ENCODE peak calls at places on chromosomes 3 and 15, in eight cellular contexts. N is left cardiac atrium; Q is effector CD4-positive, alpha-beta T cell; R is MM.1S; D is lung; U is skeletal muscle cell; G is mucosa of descending colon; O is MCF 10A. Y is an unnamed sample.

GRCh38 chr3:194364652-194365434 is 4.7 kb downstream of the LRRC15 start:
- DNase-seq in G (peak), O (peak), D (peak), Q (no peak), U (no peak), R (no peak), N (peak), Y (no peak)

GRCh38 chr15:96807361-96807760 is 476.9 kb downstream of the NR2F2 start:
- DNase-seq in G (no peak), D (no peak), O (no peak), Q (no peak), R (no peak), N (no peak), U (no peak), Y (no peak)

GRCh38 chr3:1007890-1008289 is 84.9 kb upstream of the CNTN6 start:
- DNase-seq in U (peak), Q (no peak), N (no peak), D (no peak), O (no peak), R (no peak), G (no peak), Y (no peak)

GRCh38 chr3:147669076-147669475 is 259.9 kb downstream of the ZIC1 start:
- DNase-seq in N (no peak), G (no peak), O (no peak), U (no peak), R (no peak), D (no peak), Q (no peak), Y (no peak)

GRCh38 chr3:115436767-115437301 is 186.5 kb upstream of the GAP43 start:
- DNase-seq in N (no peak), O (peak), R (no peak), G (no peak), D (no peak), Q (no peak), U (peak), Y (no peak)

GRCh38 chr3:23442598-23443383 is 239.7 kb downstream of the UBE2E2 start:
- DNase-seq in O (no peak), D (no peak), U (peak), Q (no peak), R (peak), G (no peak), N (no peak), Y (no peak)

GRCh38 chr3:104005815-104006214 is 1360.9 kb upstream of the ALCAM start:
- DNase-seq in R (no peak), G (no peak), U (no peak), O (no peak), N (no peak), Q (no peak), D (no peak), Y (no peak)

GRCh38 chr3:113136071-113136470 is 75.3 kb upstream of the BOC start:
- DNase-seq in U (no peak), R (peak), D (no peak), O (peak), G (no peak), N (no peak), Q (no peak), Y (no peak)

GRCh38 chr15:81024265-81024875 is 23.6 kb downstream of the TLNRD1 start:
- DNase-seq in D (no peak), R (no peak), U (no peak), O (no peak), N (no peak), Q (no peak), G (no peak), Y (no peak)

GRCh38 chr15:94584833-94585244 is 353.5 kb downstream of the MCTP2 start:
- DNase-seq in G (no peak), N (peak), U (no peak), D (no peak), R (peak), Q (no peak), O (no peak), Y (no peak)

GRCh38 chr15:63573533-63573932 is 23.7 kb upstream of the FBXL22 start:
- DNase-seq in O (no peak), R (no peak), N (no peak), Q (no peak), U (no peak), D (no peak), G (no peak), Y (no peak)

GRCh38 chr3:43023766-43024165 is 44.7 kb downstream of the GASK1A start:
- DNase-seq in Q (no peak), O (no peak), D (no peak), N (no peak), U (no peak), R (peak), G (no peak), Y (no peak)

GRCh38 chr15:90987561-90988141 is 6.7 kb downstream of the PRC1 start:
- DNase-seq in G (no peak), Q (no peak), N (no peak), U (no peak), D (no peak), O (no peak), R (no peak), Y (no peak)

GRCh38 chr3:143901105-143901504 is 52.8 kb upstream of the SLC9A9 start:
- DNase-seq in U (peak), R (no peak), Q (no peak), N (no peak), G (no peak), O (peak), D (no peak), Y (no peak)

GRCh38 chr3:140207541-140207940 is 272.6 kb downstream of the CLSTN2 start:
- DNase-seq in U (no peak), Q (no peak), R (no peak), D (no peak), N (no peak), O (no peak), G (no peak), Y (no peak)

GRCh38 chr3:66912306-66912705 is 85.8 kb upstream of the KBTBD8 start:
- DNase-seq in R (no peak), G (no peak), D (no peak), O (no peak), N (no peak), Q (no peak), U (no peak), Y (no peak)

GRCh38 chr3:151404316-151404715 is 19.8 kb upstream of the P2RY12 start:
- DNase-seq in U (peak), Q (no peak), O (no peak), R (no peak), N (no peak), G (no peak), D (no peak), Y (no peak)

GRCh38 chr3:52297242-52298146 is 9.9 kb downstream of the GLYCTK start:
- DNase-seq in D (no peak), U (no peak), O (no peak), R (no peak), G (no peak), N (no peak), Q (no peak), Y (no peak)

GRCh38 chr15:55969582-55969981 is 23.8 kb downstream of the NEDD4 start:
- DNase-seq in U (no peak), Q (no peak), O (peak), N (no peak), G (no peak), D (peak), R (no peak), Y (no peak)

GRCh38 chr3:185517387-185517786 is 18.6 kb upstream of the TMEM41A start:
- DNase-seq in O (no peak), G (no peak), Q (no peak), N (no peak), R (no peak), D (no peak), U (no peak), Y (no peak)

GRCh38 chr3:43477600-43477999 is 144.2 kb downstream of the ANO10 start:
- DNase-seq in Q (peak), R (no peak), G (no peak), O (no peak), N (peak), D (no peak), U (no peak), Y (no peak)

GRCh38 chr15:90895571-90896117 is 7.5 kb upstream of the MAN2A2 start:
- DNase-seq in G (no peak), O (no peak), N (no peak), D (no peak), U (no peak), Q (no peak), R (no peak), Y (no peak)

GRCh38 chr15:45021331-45021730 is 1.7 kb upstream of the SORD start:
- DNase-seq in Q (no peak), G (no peak), O (peak), N (no peak), U (no peak), R (no peak), D (no peak), Y (no peak)

GRCh38 chr3:150449169-150449721 is 41.1 kb downstream of the TSC22D2 start:
- DNase-seq in Q (no peak), U (peak), N (no peak), D (no peak), R (no peak), O (peak), G (no peak), Y (no peak)

GRCh38 chr3:149448331-149448831 is 26.1 kb upstream of the TM4SF4 start:
- DNase-seq in Q (no peak), R (no peak), O (peak), D (no peak), N (no peak), G (no peak), U (peak), Y (no peak)

GRCh38 chr15:74725845-74726773 is 781 bp upstream of the CYP1A1 start:
- DNase-seq in Q (peak), G (peak), N (peak), R (peak), D (no peak), U (no peak), O (peak), Y (peak)

GRCh38 chr3:2944628-2945027 is 165.5 kb downstream of the IL5RA start:
- DNase-seq in O (no peak), Q (no peak), R (peak), D (no peak), U (no peak), N (no peak), G (no peak), Y (no peak)

GRCh38 chr3:58591496-58592133 is 14.4 kb upstream of the FAM107A start:
- DNase-seq in N (no peak), U (no peak), D (no peak), Q (no peak), O (no peak), G (no peak), R (no peak), Y (no peak)

GRCh38 chr15:32979710-32980109 is 214.8 kb downstream of the FMN1 start:
- DNase-seq in N (no peak), U (peak), O (no peak), G (no peak), Q (no peak), R (no peak), D (no peak), Y (no peak)

GRCh38 chr3:131020122-131020693 is 6.4 kb downstream of the ASTE1 start:
- DNase-seq in O (no peak), N (no peak), G (no peak), Q (no peak), D (no peak), U (no peak), R (no peak), Y (no peak)

GRCh38 chr15:28955160-28955502 is 69.4 kb downstream of the APBA2 start:
- DNase-seq in O (no peak), N (no peak), R (peak), U (peak), Q (no peak), D (no peak), G (no peak), Y (no peak)

GRCh38 chr15:56249080-56249479 is 5.4 kb upstream of the RFX7 start:
- DNase-seq in G (no peak), R (peak), N (no peak), O (peak), D (no peak), U (peak), Q (no peak), Y (no peak)

GRCh38 chr3:154236331-154236730 is 88.0 kb downstream of the DHX36 start:
- DNase-seq in D (no peak), U (no peak), Q (no peak), R (no peak), O (no peak), N (no peak), G (no peak), Y (no peak)

GRCh38 chr3:185732782-185733181 is 92.1 kb downstream of the IGF2BP2 start:
- DNase-seq in N (no peak), U (peak), D (no peak), O (peak), Q (no peak), G (no peak), R (no peak), Y (no peak)

GRCh38 chr3:72629191-72629611 is 219.0 kb downstream of the SHQ1 start:
- DNase-seq in O (peak), D (no peak), Q (no peak), N (no peak), R (no peak), G (no peak), U (no peak), Y (no peak)

GRCh38 chr15:98755138-98755537 is 106.8 kb downstream of the IGF1R start:
- DNase-seq in U (no peak), O (peak), R (no peak), N (no peak), G (no peak), Q (no peak), D (no peak), Y (no peak)

GRCh38 chr15:70358871-70359647 is 261.3 kb upstream of the TLE3 start:
- DNase-seq in O (no peak), U (no peak), Q (no peak), R (no peak), D (no peak), G (no peak), N (no peak), Y (no peak)

GRCh38 chr3:188326111-188326510 is 172.2 kb downstream of the LPP start:
- DNase-seq in N (no peak), U (no peak), O (no peak), Q (no peak), R (no peak), G (no peak), D (no peak), Y (no peak)

GRCh38 chr3:74614133-74614967 is at the start of gene CNTN3:
- DNase-seq in O (peak), D (no peak), Q (no peak), R (no peak), N (peak), G (peak), U (no peak), Y (no peak)

Y was measured in activated B cell treated with CpG ODN at 0.5 μM for 24 hours.